ENCODE peak calls at places on chromosomes 4 and X, in six cellular contexts. One of them, this sample, is unnamed.
A peak's percentile ranks its signal among the peaks of the same experiment; 100 is the strongest.

GRCh38 chr4:93867416-93868001 is 39.0 kb downstream of the ATOH1 start:
- DNase-seq in endothelial cell of umbilical vein: no peak
- DNase-seq in choroid plexus epithelial cell: no peak
- DNase-seq in MM.1S: no peak
- DNase-seq in WTC11: no peak
- DNase-seq in GM12865: no peak
- DNase-seq in this sample: no peak

GRCh38 chr4:87035881-87036509 is 101.2 kb downstream of the AFF1 start:
- DNase-seq in endothelial cell of umbilical vein: no peak
- DNase-seq in choroid plexus epithelial cell: no peak
- DNase-seq in MM.1S: no peak
- DNase-seq in WTC11: no peak
- DNase-seq in GM12865: no peak
- DNase-seq in this sample: no peak

GRCh38 chr4:82436780-82437179 is 6.4 kb downstream of the ENOPH1 start:
- DNase-seq in endothelial cell of umbilical vein: no peak
- DNase-seq in choroid plexus epithelial cell: no peak
- DNase-seq in MM.1S: no peak
- DNase-seq in WTC11: no peak
- DNase-seq in GM12865: no peak
- DNase-seq in this sample: no peak

GRCh38 chr4:47490550-47490949 is 5.5 kb downstream of the ATP10D start:
- DNase-seq in endothelial cell of umbilical vein: peak; percentile 80
- DNase-seq in choroid plexus epithelial cell: peak; percentile 62
- DNase-seq in MM.1S: peak; percentile 44
- DNase-seq in WTC11: no peak
- DNase-seq in GM12865: peak; percentile 59
- DNase-seq in this sample: no peak

GRCh38 chrX:34585561-34585960 is 71.5 kb downstream of the TMEM47 start:
- DNase-seq in endothelial cell of umbilical vein: peak; percentile 88
- DNase-seq in choroid plexus epithelial cell: peak; percentile 7
- DNase-seq in MM.1S: no peak
- DNase-seq in WTC11: no peak
- DNase-seq in GM12865: no peak
- DNase-seq in this sample: no peak

GRCh38 chrX:134718329-134719317 is 60.4 kb upstream of the PLAC1 start:
- DNase-seq in endothelial cell of umbilical vein: peak; percentile 94
- DNase-seq in choroid plexus epithelial cell: peak; percentile 82
- DNase-seq in MM.1S: peak; percentile 72
- DNase-seq in WTC11: no peak
- DNase-seq in GM12865: peak; percentile 69
- DNase-seq in this sample: no peak

GRCh38 chr4:150960079-150960478 is 55.0 kb downstream of the LRBA start:
- DNase-seq in endothelial cell of umbilical vein: peak; percentile 40
- DNase-seq in choroid plexus epithelial cell: peak; percentile 76
- DNase-seq in MM.1S: no peak
- DNase-seq in WTC11: no peak
- DNase-seq in GM12865: no peak
- DNase-seq in this sample: no peak

GRCh38 chr4:153538408-153539057 is 72.4 kb downstream of the TMEM131L start:
- DNase-seq in endothelial cell of umbilical vein: no peak
- DNase-seq in choroid plexus epithelial cell: peak; percentile 72
- DNase-seq in MM.1S: no peak
- DNase-seq in WTC11: no peak
- DNase-seq in GM12865: no peak
- DNase-seq in this sample: no peak

GRCh38 chrX:110992611-110993010 is 103.4 kb upstream of the PAK3 start:
- DNase-seq in endothelial cell of umbilical vein: no peak
- DNase-seq in choroid plexus epithelial cell: peak; percentile 9
- DNase-seq in MM.1S: peak; percentile 17
- DNase-seq in WTC11: peak; percentile 28
- DNase-seq in GM12865: peak; percentile 27
- DNase-seq in this sample: peak; percentile 9

GRCh38 chr4:100106982-100107381 is 83.3 kb downstream of the DDIT4L start:
- DNase-seq in endothelial cell of umbilical vein: no peak
- DNase-seq in choroid plexus epithelial cell: no peak
- DNase-seq in MM.1S: peak; percentile 78
- DNase-seq in WTC11: no peak
- DNase-seq in GM12865: peak; percentile 81
- DNase-seq in this sample: no peak

GRCh38 chr4:168522829-168523228 is 26.0 kb downstream of the PALLD start:
- DNase-seq in endothelial cell of umbilical vein: no peak
- DNase-seq in choroid plexus epithelial cell: no peak
- DNase-seq in MM.1S: no peak
- DNase-seq in WTC11: no peak
- DNase-seq in GM12865: no peak
- DNase-seq in this sample: no peak

GRCh38 chr4:5409237-5409636 is 299.1 kb downstream of the EVC2 start:
- DNase-seq in endothelial cell of umbilical vein: peak; percentile 7
- DNase-seq in choroid plexus epithelial cell: no peak
- DNase-seq in MM.1S: no peak
- DNase-seq in WTC11: no peak
- DNase-seq in GM12865: no peak
- DNase-seq in this sample: no peak

GRCh38 chr4:8641256-8641655 is 48.7 kb downstream of the CPZ start:
- DNase-seq in endothelial cell of umbilical vein: no peak
- DNase-seq in choroid plexus epithelial cell: no peak
- DNase-seq in MM.1S: no peak
- DNase-seq in WTC11: peak; percentile 7
- DNase-seq in GM12865: no peak
- DNase-seq in this sample: no peak

GRCh38 chr4:113587156-113587555 is 174.4 kb downstream of the CAMK2D start:
- DNase-seq in endothelial cell of umbilical vein: no peak
- DNase-seq in choroid plexus epithelial cell: no peak
- DNase-seq in MM.1S: no peak
- DNase-seq in WTC11: no peak
- DNase-seq in GM12865: no peak
- DNase-seq in this sample: no peak

GRCh38 chr4:168766537-168767316 is 243.3 kb downstream of the CBR4 start:
- DNase-seq in endothelial cell of umbilical vein: peak; percentile 82
- DNase-seq in choroid plexus epithelial cell: peak; percentile 73
- DNase-seq in MM.1S: no peak
- DNase-seq in WTC11: no peak
- DNase-seq in GM12865: no peak
- DNase-seq in this sample: no peak

GRCh38 chr4:132710971-132711370 is 438.1 kb upstream of the PCDH10 start:
- DNase-seq in endothelial cell of umbilical vein: no peak
- DNase-seq in choroid plexus epithelial cell: no peak
- DNase-seq in MM.1S: no peak
- DNase-seq in WTC11: no peak
- DNase-seq in GM12865: no peak
- DNase-seq in this sample: no peak

GRCh38 chr4:86549163-86549788 is 44.8 kb upstream of the PTPN13 start:
- DNase-seq in endothelial cell of umbilical vein: no peak
- DNase-seq in choroid plexus epithelial cell: peak; percentile 12
- DNase-seq in MM.1S: no peak
- DNase-seq in WTC11: no peak
- DNase-seq in GM12865: no peak
- DNase-seq in this sample: no peak

GRCh38 chr4:145865274-145865941 is 73.2 kb downstream of the ZNF827 start:
- DNase-seq in endothelial cell of umbilical vein: no peak
- DNase-seq in choroid plexus epithelial cell: no peak
- DNase-seq in MM.1S: no peak
- DNase-seq in WTC11: no peak
- DNase-seq in GM12865: peak; percentile 53
- DNase-seq in this sample: no peak

GRCh38 chr4:94639298-94639697 is 118.5 kb upstream of the BMPR1B start:
- DNase-seq in endothelial cell of umbilical vein: no peak
- DNase-seq in choroid plexus epithelial cell: no peak
- DNase-seq in MM.1S: no peak
- DNase-seq in WTC11: no peak
- DNase-seq in GM12865: no peak
- DNase-seq in this sample: no peak

GRCh38 chr4:71677568-71677967 is 106.3 kb downstream of the GC start:
- DNase-seq in endothelial cell of umbilical vein: no peak
- DNase-seq in choroid plexus epithelial cell: no peak
- DNase-seq in MM.1S: no peak
- DNase-seq in WTC11: no peak
- DNase-seq in GM12865: no peak
- DNase-seq in this sample: no peak

GRCh38 chr4:124907881-124908280 is 195.3 kb upstream of the ANKRD50 start:
- DNase-seq in endothelial cell of umbilical vein: no peak
- DNase-seq in choroid plexus epithelial cell: no peak
- DNase-seq in MM.1S: no peak
- DNase-seq in WTC11: no peak
- DNase-seq in GM12865: no peak
- DNase-seq in this sample: no peak

GRCh38 chr4:8311096-8312068 is 41.8 kb downstream of the HTRA3 start:
- DNase-seq in endothelial cell of umbilical vein: no peak
- DNase-seq in choroid plexus epithelial cell: no peak
- DNase-seq in MM.1S: no peak
- DNase-seq in WTC11: no peak
- DNase-seq in GM12865: no peak
- DNase-seq in this sample: no peak

GRCh38 chr4:175418511-175418910 is 393.6 kb downstream of the GPM6A start:
- DNase-seq in endothelial cell of umbilical vein: no peak
- DNase-seq in choroid plexus epithelial cell: no peak
- DNase-seq in MM.1S: no peak
- DNase-seq in WTC11: no peak
- DNase-seq in GM12865: no peak
- DNase-seq in this sample: no peak

GRCh38 chr4:141637565-141637964 is 1.2 kb downstream of the IL15 start:
- DNase-seq in endothelial cell of umbilical vein: no peak
- DNase-seq in choroid plexus epithelial cell: no peak
- DNase-seq in MM.1S: peak; percentile 35
- DNase-seq in WTC11: no peak
- DNase-seq in GM12865: peak; percentile 65
- DNase-seq in this sample: no peak

GRCh38 chr4:79025170-79025569 is 85.9 kb upstream of the PAQR3 start:
- DNase-seq in endothelial cell of umbilical vein: no peak
- DNase-seq in choroid plexus epithelial cell: no peak
- DNase-seq in MM.1S: no peak
- DNase-seq in WTC11: no peak
- DNase-seq in GM12865: no peak
- DNase-seq in this sample: no peak

GRCh38 chr4:53113433-53114215 is 251.5 kb downstream of the RASL11B start:
- DNase-seq in endothelial cell of umbilical vein: no peak
- DNase-seq in choroid plexus epithelial cell: peak; percentile 21
- DNase-seq in MM.1S: no peak
- DNase-seq in WTC11: no peak
- DNase-seq in GM12865: peak; percentile 7
- DNase-seq in this sample: no peak

GRCh38 chrX:118523920-118524319 is 28.3 kb downstream of the DOCK11 start:
- DNase-seq in endothelial cell of umbilical vein: no peak
- DNase-seq in choroid plexus epithelial cell: no peak
- DNase-seq in MM.1S: no peak
- DNase-seq in WTC11: no peak
- DNase-seq in GM12865: peak; percentile 51
- DNase-seq in this sample: no peak

GRCh38 chrX:78650906-78651437 is 8.2 kb downstream of the RTL3 start:
- DNase-seq in endothelial cell of umbilical vein: no peak
- DNase-seq in choroid plexus epithelial cell: peak; percentile 84
- DNase-seq in MM.1S: peak; percentile 87
- DNase-seq in WTC11: no peak
- DNase-seq in GM12865: peak; percentile 73
- DNase-seq in this sample: no peak

GRCh38 chrX:40406330-40406859 is 174.4 kb upstream of the ATP6AP2 start:
- DNase-seq in endothelial cell of umbilical vein: no peak
- DNase-seq in choroid plexus epithelial cell: no peak
- DNase-seq in MM.1S: no peak
- DNase-seq in WTC11: no peak
- DNase-seq in GM12865: peak; percentile 73
- DNase-seq in this sample: no peak

GRCh38 chrX:40414335-40414734 is 166.4 kb upstream of the ATP6AP2 start:
- DNase-seq in endothelial cell of umbilical vein: no peak
- DNase-seq in choroid plexus epithelial cell: no peak
- DNase-seq in MM.1S: no peak
- DNase-seq in WTC11: no peak
- DNase-seq in GM12865: no peak
- DNase-seq in this sample: no peak

GRCh38 chrX:40415675-40416074 is 165.1 kb upstream of the ATP6AP2 start:
- DNase-seq in endothelial cell of umbilical vein: no peak
- DNase-seq in choroid plexus epithelial cell: no peak
- DNase-seq in MM.1S: no peak
- DNase-seq in WTC11: no peak
- DNase-seq in GM12865: no peak
- DNase-seq in this sample: no peak

GRCh38 chrX:40410859-40411258 is 169.9 kb upstream of the ATP6AP2 start:
- DNase-seq in endothelial cell of umbilical vein: no peak
- DNase-seq in choroid plexus epithelial cell: no peak
- DNase-seq in MM.1S: no peak
- DNase-seq in WTC11: no peak
- DNase-seq in GM12865: no peak
- DNase-seq in this sample: no peak

GRCh38 chrX:40411350-40412111 is 169.2 kb upstream of the ATP6AP2 start:
- DNase-seq in endothelial cell of umbilical vein: no peak
- DNase-seq in choroid plexus epithelial cell: peak; percentile 8
- DNase-seq in MM.1S: no peak
- DNase-seq in WTC11: peak; percentile 14
- DNase-seq in GM12865: peak; percentile 60
- DNase-seq in this sample: no peak
- TF ChIP-seq CTCF in endothelial cell of umbilical vein: no peak
- TF ChIP-seq CTCF in choroid plexus epithelial cell: peak; percentile 18
- TF ChIP-seq CTCF in MM.1S: no peak
- TF ChIP-seq CTCF in WTC11: no peak
- TF ChIP-seq CTCF in GM12865: peak; percentile 49
- TF ChIP-seq CTCF in this sample: no peak

DNA sequence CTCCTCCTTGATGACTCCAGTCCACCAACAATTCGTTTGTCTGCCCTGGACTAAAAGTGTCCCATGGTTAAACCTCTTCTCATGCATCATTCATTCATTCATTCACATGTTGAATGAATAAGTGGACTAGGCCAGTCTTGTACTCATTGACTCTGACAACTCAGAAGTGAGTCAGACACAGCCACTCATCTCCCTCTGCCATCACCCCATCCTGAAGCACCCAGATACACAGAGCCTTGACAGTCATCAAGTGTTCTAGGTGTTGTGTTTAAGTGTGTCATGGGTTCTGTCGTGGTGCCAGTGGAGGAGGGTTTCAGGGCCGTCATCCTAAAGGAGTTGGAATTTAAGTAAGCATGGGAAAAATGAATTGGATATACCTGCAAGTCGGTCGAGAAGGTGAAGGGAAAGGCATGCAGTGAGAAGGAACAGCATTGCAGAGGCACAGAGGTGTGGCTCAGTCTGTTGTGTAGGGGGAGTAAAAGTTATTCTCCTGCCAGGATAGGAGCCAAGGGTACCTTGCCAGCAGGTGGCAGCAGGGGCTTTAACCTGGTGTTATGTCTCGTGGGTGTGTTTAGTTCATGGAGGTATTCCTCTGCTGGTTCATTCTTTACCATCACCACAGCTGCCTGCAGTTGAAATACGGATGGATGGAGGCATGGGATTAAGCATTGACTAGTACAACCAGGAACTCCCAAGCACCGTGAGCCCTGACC is 18.3 kb downstream of the MAGED2 start:
- DNase-seq in endothelial cell of umbilical vein: no peak
- DNase-seq in choroid plexus epithelial cell: no peak
- DNase-seq in MM.1S: peak; percentile 8
- DNase-seq in WTC11: peak; percentile 25
- DNase-seq in GM12865: no peak
- DNase-seq in this sample: no peak
- TF ChIP-seq CTCF in endothelial cell of umbilical vein: no peak
- TF ChIP-seq CTCF in choroid plexus epithelial cell: no peak
- TF ChIP-seq CTCF in MM.1S: peak; percentile 18
- TF ChIP-seq CTCF in WTC11: no peak
- TF ChIP-seq CTCF in GM12865: peak; percentile 15
- TF ChIP-seq CTCF in this sample: no peak

GRCh38 chrX:31423575-31424284 is 351.9 kb upstream of the FTHL17 start:
- DNase-seq in endothelial cell of umbilical vein: peak; percentile 44
- DNase-seq in choroid plexus epithelial cell: peak; percentile 80
- DNase-seq in MM.1S: peak; percentile 22
- DNase-seq in WTC11: peak; percentile 23
- DNase-seq in GM12865: peak; percentile 27
- DNase-seq in this sample: no peak
- TF ChIP-seq CTCF in endothelial cell of umbilical vein: peak; percentile 42
- TF ChIP-seq CTCF in choroid plexus epithelial cell: peak; percentile 63
- TF ChIP-seq CTCF in MM.1S: peak; percentile 29
- TF ChIP-seq CTCF in WTC11: no peak
- TF ChIP-seq CTCF in GM12865: peak; percentile 14
- TF ChIP-seq CTCF in this sample: peak; percentile 56

GRCh38 chrX:54808109-54808604 is 612 bp downstream of the MAGED2 start:
- DNase-seq in endothelial cell of umbilical vein: peak; percentile 58
- DNase-seq in choroid plexus epithelial cell: no peak
- DNase-seq in MM.1S: peak; percentile 10
- DNase-seq in WTC11: peak; percentile 76
- DNase-seq in GM12865: no peak
- DNase-seq in this sample: peak; percentile 57
- TF ChIP-seq CTCF in endothelial cell of umbilical vein: no peak
- TF ChIP-seq CTCF in choroid plexus epithelial cell: no peak
- TF ChIP-seq CTCF in MM.1S: no peak
- TF ChIP-seq CTCF in WTC11: no peak
- TF ChIP-seq CTCF in GM12865: no peak
- TF ChIP-seq CTCF in this sample: no peak

This sample was measured in neural crest cell.